ENCODE peak calls at places on chromosomes 6 and 20, in five cellular contexts. R, E, P, F and D are unnamed samples.
A peak's percentile ranks its signal among the peaks of the same experiment; 100 is the strongest.

GRCh38 chr6:10414766-10415592 is at the start of gene TFAP2A:
- DNase-seq in E (peak; percentile 35), R (no peak), F (no peak), P (no peak), D (no peak)

GRCh38 chr6:152893187-152893586 is 89.7 kb downstream of the FBXO5 start:
- DNase-seq in P (no peak), F (no peak), R (no peak), E (no peak), D (no peak)

GRCh38 chr20:19764207-19764606 is 6.1 kb downstream of the RIN2 start:
- DNase-seq in R (peak; percentile 12), P (no peak), E (no peak), F (no peak), D (no peak)

GRCh38 chr6:106114492-106114891 is 28.4 kb downstream of the PRDM1 start:
- DNase-seq in E (no peak), R (no peak), P (no peak), F (no peak), D (no peak)

GRCh38 chr6:124676033-124676432 is 286.2 kb upstream of the RNF217 start:
- DNase-seq in E (no peak), P (peak; percentile 82), R (no peak), F (no peak), D (no peak)

GRCh38 chr20:14264869-14265268 is 72.5 kb downstream of the FLRT3 start:
- DNase-seq in P (peak; percentile 28), F (no peak), R (no peak), E (no peak), D (no peak)

GRCh38 chr20:57904706-57905105 is 194.9 kb upstream of the PMEPA1 start:
- DNase-seq in R (no peak), E (no peak), P (no peak), F (no peak), D (no peak)

GRCh38 chr6:44704240-44705150 is 317.0 kb downstream of the CDC5L start:
- DNase-seq in F (no peak), P (no peak), R (no peak), E (no peak), D (no peak)

GRCh38 chr6:6811151-6812002 is 222.9 kb downstream of the LY86 start:
- DNase-seq in F (no peak), R (no peak), E (no peak), P (peak; percentile 68), D (no peak)

GRCh38 chr6:45843848-45844521 is 171.7 kb downstream of the CLIC5 start:
- DNase-seq in E (peak; percentile 49), R (no peak), P (peak; percentile 34), F (no peak), D (no peak)

GRCh38 chr6:5994234-5994998 is 12.3 kb downstream of the NRN1 start:
- DNase-seq in F (no peak), E (no peak), P (no peak), R (no peak), D (no peak)

GRCh38 chr6:41677430-41678045 is 39.3 kb downstream of the MDFI start:
- DNase-seq in P (no peak), F (no peak), R (no peak), E (no peak), D (no peak)

GRCh38 chr6:82331031-82331773 is 32.4 kb upstream of the TPBG start:
- DNase-seq in E (no peak), F (no peak), R (no peak), P (peak; percentile 28), D (no peak)

GRCh38 chr6:11770546-11771466 is 7.8 kb downstream of the ADTRP start:
- DNase-seq in E (peak; percentile 94), F (peak; percentile 84), P (peak; percentile 98), R (no peak), D (no peak)

GRCh38 chr20:46811328-46812084 is 83.1 kb upstream of the EYA2 start:
- DNase-seq in E (no peak), F (no peak), P (no peak), R (peak; percentile 49), D (no peak)

GRCh38 chr20:49420292-49420691 is 62.2 kb downstream of the KCNB1 start:
- DNase-seq in R (no peak), E (no peak), P (no peak), F (no peak), D (no peak)

GRCh38 chr20:33002087-33002808 is 2.0 kb downstream of the SUN5 start:
- DNase-seq in P (no peak), F (no peak), R (no peak), E (no peak), D (no peak)

GRCh38 chr6:136228811-136229210 is 21.3 kb downstream of the MTFR2 start:
- DNase-seq in P (no peak), E (no peak), R (no peak), F (no peak), D (no peak)

GRCh38 chr20:7285918-7286556 is 518.6 kb downstream of the BMP2 start:
- DNase-seq in E (peak; percentile 75), P (peak; percentile 90), R (no peak), F (peak; percentile 71), D (peak; percentile 83)

GRCh38 chr6:68651018-68651985 is 16.2 kb downstream of the ADGRB3 start:
- DNase-seq in F (no peak), R (no peak), P (peak; percentile 95), E (no peak), D (no peak)

GRCh38 chr6:14451594-14452374 is 334.2 kb downstream of the CD83 start:
- DNase-seq in E (no peak), P (no peak), R (no peak), F (no peak), D (no peak)

GRCh38 chr6:146905313-146905712 is 298.9 kb upstream of the STXBP5 start:
- DNase-seq in P (peak; percentile 71), F (no peak), E (no peak), R (no peak), D (no peak)

GRCh38 chr6:105991561-105992314 is 94.4 kb upstream of the PRDM1 start:
- DNase-seq in E (no peak), P (no peak), F (no peak), R (no peak), D (no peak)

GRCh38 chr20:57594092-57594911 is 25.9 kb downstream of the ZBP1 start:
- DNase-seq in E (peak; percentile 76), F (no peak), R (no peak), P (peak; percentile 36), D (no peak)

GRCh38 chr6:42423244-42423643 is 28.5 kb downstream of the TRERF1 start:
- DNase-seq in F (no peak), R (no peak), E (no peak), P (no peak), D (no peak)

GRCh38 chr6:125100018-125100652 is 53.4 kb upstream of the TPD52L1 start:
- DNase-seq in E (no peak), F (no peak), P (no peak), R (no peak), D (no peak)

GRCh38 chr6:44237021-44237812 is 9.7 kb upstream of the HSP90AB1 start:
- DNase-seq in E (peak; percentile 96), F (peak; percentile 84), P (peak; percentile 95), R (no peak), D (peak; percentile 52)

GRCh38 chr20:51387125-51387865 is 155.2 kb downstream of the NFATC2 start:
- DNase-seq in E (no peak), R (no peak), F (no peak), P (no peak), D (no peak)

GRCh38 chr6:10478187-10479040 is 42.7 kb upstream of the GCNT2 start:
- DNase-seq in P (peak; percentile 52), R (no peak), F (no peak), E (no peak), D (no peak)

GRCh38 chr6:33417903-33418689 is at the start of gene CUTA:
- DNase-seq in R (peak; percentile 100), F (peak; percentile 98), E (peak; percentile 100), P (peak; percentile 100), D (peak; percentile 98)

GRCh38 chr6:33421344-33421643 is 1.4 kb downstream of the SYNGAP1 start:
- DNase-seq in R (no peak), P (no peak), E (no peak), F (no peak), D (no peak)

GRCh38 chr6:33419580-33420492 is at the start of gene SYNGAP1:
- DNase-seq in F (peak; percentile 52), E (peak; percentile 69), R (no peak), P (peak; percentile 73), D (peak; percentile 29)

GRCh38 chr6:33418690-33419291 is 884 bp upstream of the CUTA start:
- DNase-seq in E (no peak), R (no peak), F (no peak), P (no peak), D (no peak)

DNA sequence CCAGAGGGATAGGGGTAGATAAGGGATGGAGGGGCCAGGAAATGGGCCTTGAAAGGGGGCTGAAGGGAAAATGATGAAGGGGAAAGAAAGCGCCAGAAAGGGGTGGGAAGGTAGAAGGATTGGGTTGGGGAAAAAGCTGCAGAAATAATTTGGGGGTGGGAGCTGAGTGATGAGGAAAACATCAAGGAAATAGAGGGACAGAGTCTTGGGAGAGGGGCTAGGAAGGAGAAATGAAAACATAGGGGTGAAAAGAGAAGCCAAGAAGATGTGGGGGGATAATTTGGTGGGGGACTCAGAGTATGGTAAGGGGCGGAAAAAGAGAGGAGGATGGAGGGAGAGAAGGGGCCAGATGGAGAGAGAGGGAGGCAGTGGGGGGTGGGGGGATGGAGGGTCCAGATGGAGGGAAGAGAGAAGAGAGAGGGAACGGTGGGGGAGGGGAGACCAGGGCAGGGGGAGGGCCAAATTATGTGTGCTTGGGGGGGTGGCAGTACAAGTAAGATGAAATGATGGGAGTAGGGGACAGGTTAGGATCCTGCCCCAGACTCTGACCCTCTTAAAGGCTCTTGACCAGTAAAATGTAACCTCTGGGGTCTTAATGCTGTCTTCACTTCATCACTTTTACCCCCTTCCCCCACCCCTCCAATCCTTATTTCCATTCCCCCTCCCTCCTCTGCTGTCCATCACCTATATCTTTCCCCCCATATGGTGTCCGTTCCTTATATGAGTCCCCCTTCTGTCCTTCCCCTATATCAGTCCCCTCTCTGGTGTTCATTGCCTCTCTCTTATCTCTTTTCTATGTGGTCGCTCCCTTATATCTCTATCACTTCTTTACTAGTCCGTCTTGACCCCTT is 853 bp downstream of the SYNGAP1 start:
- DNase-seq in E (no peak), F (no peak), P (no peak), R (no peak), D (no peak)
- H3K27ac ChIP-seq in E (no peak overlapping the region), F (peak overlapping the region; percentile 97), P (no peak overlapping the region), R (peak overlapping the region; percentile 98), D (peak overlapping the region; percentile 67)

GRCh38 chr6:24630861-24631505 is 15.0 kb downstream of the KIAA0319 start:
- DNase-seq in R (no peak), P (no peak), F (no peak), E (no peak), D (no peak)
- H3K27ac ChIP-seq in R (no peak overlapping the region), P (no peak overlapping the region), F (no peak overlapping the region), E (no peak overlapping the region), D (no peak overlapping the region)

GRCh38 chr6:3356824-3357420 is 98.2 kb downstream of the PSMG4 start:
- DNase-seq in E (no peak), R (no peak), F (no peak), P (no peak), D (no peak)
- H3K27ac ChIP-seq in E (peak overlapping the region; percentile 75), R (peak overlapping the region; percentile 95), F (peak overlapping the region; percentile 79), P (no peak overlapping the region), D (peak overlapping the region; percentile 95)

GRCh38 chr20:34559311-34560140 is 1.0 kb downstream of the MAP1LC3A start:
- DNase-seq in R (no peak), E (peak; percentile 66), F (no peak), P (peak; percentile 5), D (peak; percentile 49)

GRCh38 chr20:34560614-34561013 is 2.1 kb downstream of the MAP1LC3A start:
- DNase-seq in E (no peak), F (no peak), P (no peak), R (no peak), D (no peak)

GRCh38 chr20:34558320-34559202 is at the start of gene MAP1LC3A:
- DNase-seq in P (peak; percentile 97), E (peak; percentile 97), R (no peak), F (peak; percentile 95), D (peak; percentile 86)

GRCh38 chr20:34560141-34560523 is 1.6 kb downstream of the MAP1LC3A start:
- DNase-seq in E (peak; percentile 54), F (no peak), R (no peak), P (no peak), D (peak; percentile 23)

GRCh38 chr20:34557936-34558319 is 590 bp upstream of the MAP1LC3A start:
- DNase-seq in R (no peak), E (no peak), F (no peak), P (no peak), D (peak; percentile 40)
- H3K27ac ChIP-seq in R (peak overlapping the region; percentile 95), E (peak overlapping the region; percentile 86), F (peak overlapping the region; percentile 99), P (peak overlapping the region; percentile 90), D (peak overlapping the region; percentile 84)